ENCODE peak calls at places on chromosomes 12 and 14, in ten cellular contexts. N is left ventricle myocardium superior; Z is CD8-positive, alpha-beta memory T cell; A is activated CD4-positive, CD25-positive, alpha-beta regulatory T cell treated with anti-CD3 and anti-CD28 coated beads, Interleukin-2, amount 50 U/mL, for 16 hours; G is NCI-H1417 treated with DMSO at 0.1 percent for 48 hours; J is adipocyte; H is effector memory CD8-positive, alpha-beta T cell; F is astrocyte of the spinal cord; M is T-helper 9 cell; C is Peyer's patch. L is an unnamed sample.

GRCh38 chr12:19085090-19085489 is 44.4 kb upstream of the PLEKHA5 start:
- DNase-seq in Z (no peak), F (no peak), C (no peak), H (no peak), M (no peak), J (no peak), A (no peak), G (no peak), N (no peak), L (no peak)

GRCh38 chr14:92607702-92608429 is 94.3 kb downstream of the RIN3 start:
- DNase-seq in H (no peak), J (peak), N (no peak), Z (no peak), F (peak), G (no peak), M (no peak), A (no peak), C (no peak), L (no peak)

GRCh38 chr12:77963576-77964178 is 133.0 kb downstream of the NAV3 start:
- DNase-seq in C (no peak), N (no peak), M (no peak), Z (no peak), J (no peak), H (no peak), A (no peak), G (no peak), F (no peak), L (no peak)

GRCh38 chr12:112906712-112907414 is at the start of gene OAS1:
- DNase-seq in F (peak), A (no peak), J (peak), N (no peak), H (peak), C (peak), G (no peak), M (peak), Z (no peak), L (peak)

GRCh38 chr14:76500480-76500879 is 124.5 kb downstream of the ESRRB start:
- DNase-seq in G (no peak), J (no peak), M (no peak), N (no peak), C (no peak), A (no peak), Z (no peak), H (no peak), F (no peak), L (no peak)

GRCh38 chr14:94392510-94392935 is 4.1 kb upstream of the SERPINA1 start:
- DNase-seq in H (no peak), C (no peak), Z (no peak), M (no peak), G (no peak), F (peak), J (no peak), N (no peak), A (no peak), L (no peak)

GRCh38 chr14:53042480-53042879 is 91.6 kb upstream of the FERMT2 start:
- DNase-seq in G (no peak), M (no peak), H (no peak), F (peak), J (peak), N (no peak), C (no peak), A (no peak), Z (no peak), L (no peak)

GRCh38 chr14:24037658-24038037 is 14.2 kb upstream of the CARMIL3 start:
- DNase-seq in G (no peak), M (no peak), Z (no peak), N (no peak), F (no peak), J (no peak), H (no peak), A (no peak), C (no peak), L (no peak)

GRCh38 chr12:52411806-52412205 is 5.7 kb upstream of the KRT82 start:
- DNase-seq in J (no peak), G (no peak), F (no peak), Z (no peak), N (no peak), A (no peak), C (no peak), M (no peak), H (no peak), L (no peak)

GRCh38 chr12:29103539-29103974 is 45.5 kb upstream of the FAR2 start:
- DNase-seq in M (no peak), Z (no peak), A (peak), F (no peak), G (no peak), C (no peak), J (no peak), N (no peak), H (peak), L (no peak)

GRCh38 chr12:114186241-114187002 is 219.5 kb downstream of the TBX5 start:
- DNase-seq in N (no peak), J (no peak), H (no peak), M (no peak), C (no peak), F (no peak), A (no peak), G (no peak), Z (no peak), L (no peak)

GRCh38 chr12:64019654-64020053 is 175.2 kb downstream of the SRGAP1 start:
- DNase-seq in J (no peak), H (no peak), Z (no peak), C (no peak), G (no peak), F (no peak), M (no peak), A (no peak), N (no peak), L (no peak)

GRCh38 chr12:70248916-70249315 is 5.7 kb downstream of the CNOT2 start:
- DNase-seq in G (no peak), N (no peak), M (no peak), Z (no peak), J (peak), F (no peak), A (no peak), C (no peak), H (no peak), L (no peak)

L was measured in HT-29.